ENCODE peak calls at places on chromosome 5, in six cellular contexts. O is aorta, R is GM23248, E is posterior vena cava, W is mesothelial cell of epicardium, H is NCI-H146. V is an unnamed sample.

GRCh38 chr5:95843733-95844223 is 21.3 kb upstream of the GLRX start:
- DNase-seq in O (no peak), R (peak), E (no peak), W (no peak), H (no peak), V (no peak)

GRCh38 chr5:161105563-161105962 is 253.6 kb upstream of the ATP10B start:
- DNase-seq in O (no peak), R (peak), E (no peak), W (no peak), H (no peak), V (no peak)

GRCh38 chr5:17802256-17802655 is 168.0 kb downstream of the TAF11L14 start:
- DNase-seq in O (no peak), R (no peak), E (no peak), W (no peak), H (peak), V (no peak)

GRCh38 chr5:73501406-73501805 is 3.2 kb downstream of the BTF3 start:
- DNase-seq in O (no peak), R (no peak), E (no peak), W (no peak), H (no peak), V (no peak)

GRCh38 chr5:44862808-44863207 is 54.1 kb downstream of the MRPS30 start:
- DNase-seq in O (no peak), R (peak), E (no peak), W (no peak), H (no peak), V (no peak)

GRCh38 chr5:77847814-77848290 is 71.7 kb upstream of the TBCA start:
- DNase-seq in O (no peak), R (no peak), E (no peak), W (no peak), H (peak), V (no peak)

GRCh38 chr5:89849819-89850515 is 559.6 kb downstream of the CETN3 start:
- DNase-seq in O (no peak), R (peak), E (no peak), W (no peak), H (no peak), V (no peak)

GRCh38 chr5:96209829-96210228 is 223.2 kb downstream of the PCSK1 start:
- DNase-seq in O (no peak), R (peak), E (no peak), W (no peak), H (no peak), V (no peak)

GRCh38 chr5:93349613-93350012 is 231.4 kb downstream of the NR2F1-AS1 start:
- DNase-seq in O (no peak), R (peak), E (no peak), W (no peak), H (no peak), V (no peak)

V was measured in mesenteric fat pad.